ENCODE peak calls at places on chromosomes 3 and 15, in four cellular contexts. R is psoas muscle, O is adrenal gland, Y is left lung. J is an unnamed sample.

GRCh38 chr3:23845817-23846216 is 40.1 kb downstream of the UBE2E1 start:
- DNase-seq in R (no peak), O (no peak), Y (no peak), J (no peak)

GRCh38 chr15:71272932-71273331 is 157.7 kb downstream of the THSD4 start:
- DNase-seq in R (no peak), O (no peak), Y (no peak), J (no peak)

GRCh38 chr3:187822402-187822801 is 77.1 kb upstream of the BCL6 start:
- DNase-seq in R (no peak), O (no peak), Y (no peak), J (no peak)

GRCh38 chr15:60396100-60396499 is 1.7 kb downstream of the ANXA2 start:
- DNase-seq in R (no peak), O (no peak), Y (no peak), J (no peak)

GRCh38 chr3:160668454-160668853 is 8.5 kb upstream of the ARL14 start:
- DNase-seq in R (no peak), O (no peak), Y (no peak), J (no peak)

GRCh38 chr3:179898024-179898423 is 138.7 kb downstream of the PEX5L start:
- DNase-seq in R (no peak), O (no peak), Y (no peak), J (peak; percentile 77)

GRCh38 chr3:124565013-124565412 is 165.2 kb upstream of the UMPS start:
- DNase-seq in R (peak; percentile 50), O (peak; percentile 72), Y (no peak), J (peak; percentile 83)

GRCh38 chr3:157498374-157498773 is 4.8 kb downstream of the VEPH1 start:
- DNase-seq in R (no peak), O (no peak), Y (no peak), J (no peak)

GRCh38 chr15:60444289-60444912 is 34.5 kb downstream of the ICE2 start:
- DNase-seq in R (no peak), O (no peak), Y (no peak), J (no peak)

GRCh38 chr15:55799287-55800212 is 56.6 kb upstream of the PRTG start:
- DNase-seq in R (no peak), O (peak; percentile 20), Y (no peak), J (peak; percentile 86)

GRCh38 chr3:149584236-149584635 is 73.6 kb downstream of the WWTR1 start:
- DNase-seq in R (no peak), O (no peak), Y (no peak), J (no peak)
- H3K4me1 ChIP-seq in R (peaks cover 67% of the 10 kb centered on the region), O (peaks cover 46% of the 10 kb centered on the region), Y (peaks cover 23% of the 10 kb centered on the region), J (peaks cover 43% of the 10 kb centered on the region)

DNA sequence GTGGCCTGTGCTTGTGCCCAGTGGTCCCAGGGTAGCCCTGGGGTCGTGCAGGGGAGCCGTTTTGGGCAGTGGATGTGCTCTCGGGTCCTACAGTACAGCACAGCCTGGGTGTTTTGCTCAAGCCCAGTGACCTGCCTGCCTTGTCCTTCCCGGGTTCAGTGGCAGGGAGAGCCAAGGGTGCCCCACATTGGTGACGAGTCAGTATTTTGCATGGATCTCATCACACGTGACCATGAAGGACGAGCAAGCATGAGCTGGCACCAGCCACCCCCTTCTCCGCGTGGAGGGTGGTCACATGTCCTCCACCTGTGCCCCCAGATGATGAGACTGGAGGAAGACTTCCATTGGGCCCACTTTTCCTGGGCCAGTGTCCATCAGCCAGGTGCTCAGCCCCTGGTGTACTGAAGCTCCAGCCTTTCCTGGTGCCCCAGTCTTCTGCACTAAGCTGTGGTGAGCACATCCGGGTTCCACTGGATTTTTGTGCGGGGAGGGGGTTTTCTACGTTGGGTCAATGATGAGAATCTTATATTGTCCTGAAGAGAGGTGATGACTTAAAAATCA is 197.5 kb downstream of the UBE3A start:
- DNase-seq in R (peak; percentile 1), O (peak; percentile 8), Y (peak; percentile 26), J (no peak)
- H3K9me3 ChIP-seq in R (no peaks in the 10 kb centered on the region), O (no peaks in the 10 kb centered on the region), Y (peaks cover 98% of the 10 kb centered on the region), J (peaks cover 3% of the 10 kb centered on the region)

GRCh38 chr3:72254483-72254882 is 469.5 kb upstream of the PROK2 start:
- DNase-seq in R (no peak), O (no peak), Y (no peak), J (no peak)
- H3K36me3 ChIP-seq in R (no peaks in the 10 kb centered on the region), O (no peaks in the 10 kb centered on the region), Y (no peaks in the 10 kb centered on the region), J (no peaks in the 10 kb centered on the region)

GRCh38 chr3:106533097-106533496 is 664.3 kb upstream of the CBLB start:
- DNase-seq in R (no peak), O (no peak), Y (no peak), J (no peak)
- H3K4me1 ChIP-seq in R (no peaks in the 10 kb centered on the region), O (no peaks in the 10 kb centered on the region), Y (no peaks in the 10 kb centered on the region), J (no peaks in the 10 kb centered on the region)

DNA sequence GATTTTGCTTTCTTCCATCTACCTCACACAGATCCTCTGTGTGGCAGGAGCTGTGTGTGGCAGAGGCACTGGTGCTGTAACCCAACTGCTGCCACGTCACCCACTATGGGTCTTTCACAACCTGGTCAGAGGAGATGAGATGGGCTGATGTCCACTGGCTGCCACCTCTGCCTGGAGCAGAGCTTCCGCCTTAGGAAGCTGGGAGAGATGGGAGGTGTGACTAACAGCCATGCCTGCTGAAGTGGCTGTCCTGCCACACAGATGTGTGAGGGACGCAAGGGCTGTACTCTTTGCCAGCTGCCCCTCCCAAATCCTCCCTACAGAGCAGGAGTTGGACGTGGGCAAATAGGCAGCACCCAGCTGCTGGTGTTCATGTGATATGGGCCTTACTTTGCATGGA is 329.5 kb downstream of the GABRB3 start:
- DNase-seq in R (no peak), O (no peak), Y (no peak), J (no peak)
- H3K9me3 ChIP-seq in R (no peaks in the 10 kb centered on the region), O (no peaks in the 10 kb centered on the region), Y (peaks cover 2% of the 10 kb centered on the region), J (no peaks in the 10 kb centered on the region)

GRCh38 chr3:19457449-19457848 is 309.1 kb downstream of the KCNH8 start:
- DNase-seq in R (no peak), O (no peak), Y (no peak), J (no peak)

DNA sequence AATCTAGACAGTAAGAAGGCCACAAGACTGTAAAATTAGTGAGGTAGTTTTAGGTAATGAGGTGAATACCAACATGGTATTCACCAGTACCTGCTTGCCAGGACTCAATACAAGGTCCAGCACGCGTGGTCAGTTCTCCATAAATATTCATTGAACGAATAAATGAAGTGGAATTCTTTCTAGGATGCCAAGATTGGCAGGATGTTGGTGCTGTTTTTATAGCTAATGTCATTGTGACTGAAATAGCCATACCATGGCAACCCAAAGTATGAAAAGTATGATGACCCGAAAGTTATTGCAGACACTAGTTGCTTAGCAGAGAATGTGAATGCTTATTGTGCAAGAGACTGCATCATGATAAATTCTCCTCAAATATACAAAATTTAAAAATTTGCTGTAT is 307.2 kb downstream of the KCNH8 start:
- DNase-seq in R (no peak), O (no peak), Y (no peak), J (no peak)
- H3K36me3 ChIP-seq in R (no peaks in the 10 kb centered on the region), O (no peaks in the 10 kb centered on the region), Y (no peaks in the 10 kb centered on the region), J (no peaks in the 10 kb centered on the region)